ENCODE peak calls at places on chromosomes 3 and 15, in ten cellular contexts. One of them, this sample, is unnamed.

GRCh38 chr15:57419335-57419734 is 43.0 kb downstream of the CGNL1 start:
- DNase-seq in progenitor cell of endocrine pancreas: no peak
- DNase-seq in omental fat pad: no peak
- DNase-seq in mesothelial cell of epicardium: no peak
- DNase-seq in heart left ventricle: no peak
- DNase-seq in fibroblast of lung: peak; percentile 26
- DNase-seq in NB4: no peak
- DNase-seq in astrocyte of the spinal cord: no peak
- DNase-seq in WTC11: no peak
- DNase-seq in neural crest cell: no peak
- DNase-seq in this sample: no peak

GRCh38 chr3:168467085-168467714 is 371.5 kb upstream of the GOLIM4 start:
- DNase-seq in progenitor cell of endocrine pancreas: no peak
- DNase-seq in NB4: peak; percentile 14
- DNase-seq in mesothelial cell of epicardium: no peak
- DNase-seq in fibroblast of lung: peak; percentile 33
- DNase-seq in omental fat pad: no peak
- DNase-seq in WTC11: no peak
- DNase-seq in neural crest cell: no peak
- DNase-seq in heart left ventricle: peak; percentile 11
- DNase-seq in astrocyte of the spinal cord: peak; percentile 45
- DNase-seq in this sample: no peak

GRCh38 chr3:177810162-177810623 is 612.9 kb upstream of the TBL1XR1 start:
- DNase-seq in fibroblast of lung: peak; percentile 83
- DNase-seq in omental fat pad: no peak
- DNase-seq in progenitor cell of endocrine pancreas: no peak
- DNase-seq in NB4: no peak
- DNase-seq in WTC11: no peak
- DNase-seq in astrocyte of the spinal cord: peak; percentile 71
- DNase-seq in mesothelial cell of epicardium: no peak
- DNase-seq in neural crest cell: no peak
- DNase-seq in heart left ventricle: no peak
- DNase-seq in this sample: peak; percentile 41

GRCh38 chr3:179071161-179071568 is 444 bp downstream of the ZMAT3 start:
- DNase-seq in NB4: no peak
- DNase-seq in omental fat pad: no peak
- DNase-seq in WTC11: no peak
- DNase-seq in mesothelial cell of epicardium: peak; percentile 28
- DNase-seq in neural crest cell: no peak
- DNase-seq in progenitor cell of endocrine pancreas: peak; percentile 21
- DNase-seq in fibroblast of lung: peak; percentile 71
- DNase-seq in astrocyte of the spinal cord: peak; percentile 42
- DNase-seq in heart left ventricle: no peak
- DNase-seq in this sample: peak; percentile 51

GRCh38 chr3:112973325-112974177 is 1.4 kb downstream of the CD200R1 start:
- DNase-seq in progenitor cell of endocrine pancreas: no peak
- DNase-seq in neural crest cell: no peak
- DNase-seq in WTC11: no peak
- DNase-seq in fibroblast of lung: no peak
- DNase-seq in NB4: peak; percentile 22
- DNase-seq in astrocyte of the spinal cord: no peak
- DNase-seq in heart left ventricle: no peak
- DNase-seq in mesothelial cell of epicardium: no peak
- DNase-seq in omental fat pad: no peak
- DNase-seq in this sample: no peak

GRCh38 chr15:85125056-85125661 is 143.5 kb downstream of the PDE8A start:
- DNase-seq in fibroblast of lung: peak; percentile 51
- DNase-seq in heart left ventricle: no peak
- DNase-seq in WTC11: no peak
- DNase-seq in mesothelial cell of epicardium: no peak
- DNase-seq in progenitor cell of endocrine pancreas: no peak
- DNase-seq in NB4: no peak
- DNase-seq in neural crest cell: no peak
- DNase-seq in astrocyte of the spinal cord: peak; percentile 46
- DNase-seq in omental fat pad: no peak
- DNase-seq in this sample: peak; percentile 59

GRCh38 chr3:134949150-134949549 is 154.1 kb downstream of the EPHB1 start:
- DNase-seq in heart left ventricle: no peak
- DNase-seq in omental fat pad: no peak
- DNase-seq in astrocyte of the spinal cord: no peak
- DNase-seq in WTC11: no peak
- DNase-seq in NB4: no peak
- DNase-seq in neural crest cell: no peak
- DNase-seq in mesothelial cell of epicardium: no peak
- DNase-seq in fibroblast of lung: no peak
- DNase-seq in progenitor cell of endocrine pancreas: no peak
- DNase-seq in this sample: no peak

GRCh38 chr15:81901323-81901722 is 144.5 kb downstream of the MEX3B start:
- DNase-seq in neural crest cell: no peak
- DNase-seq in WTC11: no peak
- DNase-seq in heart left ventricle: no peak
- DNase-seq in fibroblast of lung: no peak
- DNase-seq in omental fat pad: no peak
- DNase-seq in mesothelial cell of epicardium: no peak
- DNase-seq in NB4: no peak
- DNase-seq in progenitor cell of endocrine pancreas: no peak
- DNase-seq in astrocyte of the spinal cord: no peak
- DNase-seq in this sample: no peak

GRCh38 chr3:196127308-196128040 is 45.6 kb upstream of the TFRC start:
- DNase-seq in NB4: no peak
- DNase-seq in progenitor cell of endocrine pancreas: no peak
- DNase-seq in astrocyte of the spinal cord: no peak
- DNase-seq in omental fat pad: no peak
- DNase-seq in WTC11: no peak
- DNase-seq in mesothelial cell of epicardium: no peak
- DNase-seq in fibroblast of lung: no peak
- DNase-seq in heart left ventricle: no peak
- DNase-seq in neural crest cell: no peak
- DNase-seq in this sample: no peak

GRCh38 chr15:70376929-70377691 is 279.4 kb upstream of the TLE3 start:
- DNase-seq in NB4: peak; percentile 84
- DNase-seq in mesothelial cell of epicardium: no peak
- DNase-seq in progenitor cell of endocrine pancreas: no peak
- DNase-seq in astrocyte of the spinal cord: peak; percentile 27
- DNase-seq in WTC11: no peak
- DNase-seq in neural crest cell: no peak
- DNase-seq in omental fat pad: no peak
- DNase-seq in heart left ventricle: peak; percentile 64
- DNase-seq in fibroblast of lung: peak; percentile 66
- DNase-seq in this sample: peak; percentile 59

GRCh38 chr3:146222204-146223046 is 28.5 kb downstream of the PLSCR4 start:
- DNase-seq in progenitor cell of endocrine pancreas: no peak
- DNase-seq in WTC11: peak; percentile 46
- DNase-seq in fibroblast of lung: peak; percentile 48
- DNase-seq in astrocyte of the spinal cord: peak; percentile 33
- DNase-seq in neural crest cell: no peak
- DNase-seq in omental fat pad: no peak
- DNase-seq in mesothelial cell of epicardium: no peak
- DNase-seq in heart left ventricle: no peak
- DNase-seq in NB4: no peak
- DNase-seq in this sample: peak; percentile 3

GRCh38 chr3:152155246-152155645 is 113.5 kb upstream of the MBNL1 start:
- DNase-seq in NB4: no peak
- DNase-seq in astrocyte of the spinal cord: no peak
- DNase-seq in WTC11: no peak
- DNase-seq in fibroblast of lung: peak; percentile 73
- DNase-seq in neural crest cell: no peak
- DNase-seq in heart left ventricle: no peak
- DNase-seq in omental fat pad: no peak
- DNase-seq in progenitor cell of endocrine pancreas: no peak
- DNase-seq in mesothelial cell of epicardium: no peak
- DNase-seq in this sample: no peak

GRCh38 chr3:149879872-149880271 is 66.9 kb downstream of the RNF13 start:
- DNase-seq in WTC11: peak; percentile 63
- DNase-seq in heart left ventricle: peak; percentile 29
- DNase-seq in NB4: peak; percentile 42
- DNase-seq in omental fat pad: no peak
- DNase-seq in astrocyte of the spinal cord: peak; percentile 72
- DNase-seq in mesothelial cell of epicardium: peak; percentile 33
- DNase-seq in progenitor cell of endocrine pancreas: no peak
- DNase-seq in fibroblast of lung: peak; percentile 53
- DNase-seq in neural crest cell: peak; percentile 59
- DNase-seq in this sample: peak; percentile 7

GRCh38 chr3:33525232-33525631 is 85.0 kb upstream of the UBP1 start:
- DNase-seq in progenitor cell of endocrine pancreas: no peak
- DNase-seq in mesothelial cell of epicardium: no peak
- DNase-seq in omental fat pad: no peak
- DNase-seq in astrocyte of the spinal cord: no peak
- DNase-seq in NB4: no peak
- DNase-seq in fibroblast of lung: no peak
- DNase-seq in heart left ventricle: no peak
- DNase-seq in neural crest cell: no peak
- DNase-seq in WTC11: no peak
- DNase-seq in this sample: no peak

GRCh38 chr15:99384992-99385669 is 133.8 kb downstream of the LRRC28 start:
- DNase-seq in heart left ventricle: no peak
- DNase-seq in NB4: peak; percentile 25
- DNase-seq in astrocyte of the spinal cord: peak; percentile 36
- DNase-seq in mesothelial cell of epicardium: no peak
- DNase-seq in omental fat pad: no peak
- DNase-seq in WTC11: peak; percentile 40
- DNase-seq in progenitor cell of endocrine pancreas: no peak
- DNase-seq in neural crest cell: no peak
- DNase-seq in fibroblast of lung: no peak
- DNase-seq in this sample: no peak
- TF ChIP-seq CTCF in heart left ventricle: peak; percentile 10
- TF ChIP-seq CTCF in NB4: peak; percentile 13
- TF ChIP-seq CTCF in astrocyte of the spinal cord: peak; percentile 17
- TF ChIP-seq CTCF in mesothelial cell of epicardium: no peak
- TF ChIP-seq CTCF in omental fat pad: no peak
- TF ChIP-seq CTCF in WTC11: no peak
- TF ChIP-seq CTCF in progenitor cell of endocrine pancreas: peak; percentile 12
- TF ChIP-seq CTCF in neural crest cell: no peak
- TF ChIP-seq CTCF in fibroblast of lung: no peak
- TF ChIP-seq CTCF in this sample: no peak

GRCh38 chr3:43025423-43025822 is 46.3 kb downstream of the GASK1A start:
- DNase-seq in omental fat pad: no peak
- DNase-seq in NB4: no peak
- DNase-seq in WTC11: no peak
- DNase-seq in neural crest cell: no peak
- DNase-seq in progenitor cell of endocrine pancreas: no peak
- DNase-seq in mesothelial cell of epicardium: no peak
- DNase-seq in fibroblast of lung: no peak
- DNase-seq in heart left ventricle: no peak
- DNase-seq in astrocyte of the spinal cord: no peak
- DNase-seq in this sample: no peak

GRCh38 chr3:43023766-43024165 is 44.7 kb downstream of the GASK1A start:
- DNase-seq in mesothelial cell of epicardium: no peak
- DNase-seq in fibroblast of lung: no peak
- DNase-seq in WTC11: no peak
- DNase-seq in NB4: no peak
- DNase-seq in omental fat pad: no peak
- DNase-seq in astrocyte of the spinal cord: no peak
- DNase-seq in neural crest cell: no peak
- DNase-seq in progenitor cell of endocrine pancreas: no peak
- DNase-seq in heart left ventricle: no peak
- DNase-seq in this sample: no peak

GRCh38 chr3:43023066-43023465 is 44.0 kb downstream of the GASK1A start:
- DNase-seq in fibroblast of lung: no peak
- DNase-seq in mesothelial cell of epicardium: no peak
- DNase-seq in neural crest cell: no peak
- DNase-seq in WTC11: no peak
- DNase-seq in omental fat pad: no peak
- DNase-seq in heart left ventricle: no peak
- DNase-seq in NB4: no peak
- DNase-seq in astrocyte of the spinal cord: no peak
- DNase-seq in progenitor cell of endocrine pancreas: no peak
- DNase-seq in this sample: no peak

GRCh38 chr3:43022111-43022510 is 43.0 kb downstream of the GASK1A start:
- DNase-seq in omental fat pad: no peak
- DNase-seq in progenitor cell of endocrine pancreas: no peak
- DNase-seq in heart left ventricle: no peak
- DNase-seq in astrocyte of the spinal cord: no peak
- DNase-seq in mesothelial cell of epicardium: no peak
- DNase-seq in WTC11: no peak
- DNase-seq in fibroblast of lung: no peak
- DNase-seq in neural crest cell: no peak
- DNase-seq in NB4: no peak
- DNase-seq in this sample: no peak

DNA sequence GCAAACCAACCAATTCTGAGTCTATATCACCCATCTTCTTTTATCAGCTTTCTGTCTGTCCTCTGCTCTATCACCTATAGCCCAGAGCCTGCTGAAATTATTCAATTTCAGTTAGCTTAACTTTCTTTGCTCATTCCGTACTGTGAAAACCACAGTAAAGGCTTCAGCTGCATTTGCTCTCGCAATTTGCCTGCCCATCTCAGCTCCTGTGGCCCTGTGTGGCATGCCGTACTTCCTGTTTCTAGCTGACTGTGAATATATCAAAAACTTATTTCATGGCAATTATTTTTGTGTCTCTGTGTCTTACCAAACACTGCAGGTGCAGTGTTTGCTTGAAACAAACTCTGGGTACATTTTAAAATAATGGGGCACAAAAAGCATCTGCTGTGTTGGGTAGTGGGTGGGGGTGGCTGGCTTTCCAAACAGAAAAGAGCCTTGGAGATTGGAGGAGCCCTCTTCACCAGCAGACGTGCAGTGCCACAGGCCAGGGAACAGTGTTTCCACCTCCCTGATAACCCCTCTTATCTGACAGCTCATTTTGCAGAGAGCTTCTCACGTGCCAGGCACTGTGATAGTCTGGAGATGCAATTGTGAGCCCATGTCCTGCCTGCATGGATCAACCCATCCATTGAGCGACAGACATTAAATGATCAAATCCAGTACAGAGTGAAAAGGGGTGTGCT is 45.2 kb downstream of the GASK1A start:
- DNase-seq in NB4: peak; percentile 48
- DNase-seq in omental fat pad: no peak
- DNase-seq in neural crest cell: no peak
- DNase-seq in mesothelial cell of epicardium: no peak
- DNase-seq in WTC11: no peak
- DNase-seq in astrocyte of the spinal cord: no peak
- DNase-seq in heart left ventricle: no peak
- DNase-seq in fibroblast of lung: no peak
- DNase-seq in progenitor cell of endocrine pancreas: no peak
- DNase-seq in this sample: no peak
- TF ChIP-seq CTCF in NB4: no peak
- TF ChIP-seq CTCF in omental fat pad: no peak
- TF ChIP-seq CTCF in neural crest cell: no peak
- TF ChIP-seq CTCF in mesothelial cell of epicardium: no peak
- TF ChIP-seq CTCF in WTC11: no peak
- TF ChIP-seq CTCF in astrocyte of the spinal cord: no peak
- TF ChIP-seq CTCF in heart left ventricle: no peak
- TF ChIP-seq CTCF in fibroblast of lung: no peak
- TF ChIP-seq CTCF in progenitor cell of endocrine pancreas: no peak
- TF ChIP-seq CTCF in this sample: no peak

GRCh38 chr3:37453393-37454391 is 279.3 kb upstream of the LRRFIP2 start:
- DNase-seq in WTC11: peak; percentile 37
- DNase-seq in omental fat pad: no peak
- DNase-seq in progenitor cell of endocrine pancreas: no peak
- DNase-seq in NB4: no peak
- DNase-seq in mesothelial cell of epicardium: no peak
- DNase-seq in neural crest cell: peak; percentile 53
- DNase-seq in astrocyte of the spinal cord: no peak
- DNase-seq in heart left ventricle: peak; percentile 83
- DNase-seq in fibroblast of lung: no peak
- DNase-seq in this sample: no peak
- TF ChIP-seq CTCF in WTC11: no peak
- TF ChIP-seq CTCF in omental fat pad: no peak
- TF ChIP-seq CTCF in progenitor cell of endocrine pancreas: peak; percentile 38
- TF ChIP-seq CTCF in NB4: no peak
- TF ChIP-seq CTCF in mesothelial cell of epicardium: no peak
- TF ChIP-seq CTCF in neural crest cell: peak; percentile 52
- TF ChIP-seq CTCF in astrocyte of the spinal cord: no peak
- TF ChIP-seq CTCF in heart left ventricle: peak; percentile 69
- TF ChIP-seq CTCF in fibroblast of lung: no peak
- TF ChIP-seq CTCF in this sample: no peak

GRCh38 chr15:26037369-26037768 is 174.2 kb upstream of the ATP10A start:
- DNase-seq in progenitor cell of endocrine pancreas: no peak
- DNase-seq in neural crest cell: no peak
- DNase-seq in omental fat pad: no peak
- DNase-seq in astrocyte of the spinal cord: no peak
- DNase-seq in NB4: no peak
- DNase-seq in WTC11: no peak
- DNase-seq in heart left ventricle: no peak
- DNase-seq in mesothelial cell of epicardium: no peak
- DNase-seq in fibroblast of lung: no peak
- DNase-seq in this sample: no peak
- TF ChIP-seq CTCF in progenitor cell of endocrine pancreas: no peak
- TF ChIP-seq CTCF in neural crest cell: peak; percentile 34
- TF ChIP-seq CTCF in omental fat pad: no peak
- TF ChIP-seq CTCF in astrocyte of the spinal cord: no peak
- TF ChIP-seq CTCF in NB4: no peak
- TF ChIP-seq CTCF in WTC11: no peak
- TF ChIP-seq CTCF in heart left ventricle: no peak
- TF ChIP-seq CTCF in mesothelial cell of epicardium: no peak
- TF ChIP-seq CTCF in fibroblast of lung: peak; percentile 17
- TF ChIP-seq CTCF in this sample: peak; percentile 11

This sample was measured in RWPE1.